ENCODE peak calls at places on chromosomes 12 and 14, in four cellular contexts. One of them, this sample, is unnamed.

GRCh38 chr12:116690016-116690709 is 47.7 kb downstream of the SPRING1 start:
- DNase-seq in transverse colon: no peak
- DNase-seq in PC-3: no peak
- DNase-seq in neuronal stem cell: no peak
- DNase-seq in this sample: no peak

GRCh38 chr14:104795781-104796681 is 483 bp upstream of the AKT1 start:
- DNase-seq in transverse colon: peak; percentile 68
- DNase-seq in PC-3: peak; percentile 48
- DNase-seq in neuronal stem cell: no peak
- DNase-seq in this sample: no peak

GRCh38 chr14:33848706-33849454 is 102.0 kb downstream of the EGLN3 start:
- DNase-seq in transverse colon: peak; percentile 78
- DNase-seq in PC-3: peak; percentile 91
- DNase-seq in neuronal stem cell: peak; percentile 85
- DNase-seq in this sample: no peak

GRCh38 chr12:103858953-103859601 is 18.0 kb upstream of the NT5DC3 start:
- DNase-seq in transverse colon: peak; percentile 81
- DNase-seq in PC-3: peak; percentile 99
- DNase-seq in neuronal stem cell: no peak
- DNase-seq in this sample: peak; percentile 98

GRCh38 chr14:80200093-80200492 is 11.2 kb downstream of the DIO2 start:
- DNase-seq in transverse colon: no peak
- DNase-seq in PC-3: no peak
- DNase-seq in neuronal stem cell: no peak
- DNase-seq in this sample: no peak

GRCh38 chr12:128190614-128191013 is 76.4 kb upstream of the TMEM132C start:
- DNase-seq in transverse colon: no peak
- DNase-seq in PC-3: peak; percentile 3
- DNase-seq in neuronal stem cell: peak; percentile 59
- DNase-seq in this sample: no peak

GRCh38 chr12:89951050-89951693 is 242.5 kb upstream of the ATP2B1 start:
- DNase-seq in transverse colon: peak; percentile 61
- DNase-seq in PC-3: peak; percentile 97
- DNase-seq in neuronal stem cell: no peak
- DNase-seq in this sample: peak; percentile 56

GRCh38 chr14:53180272-53181221 is 27.4 kb upstream of the DDHD1 start:
- DNase-seq in transverse colon: peak; percentile 8
- DNase-seq in PC-3: no peak
- DNase-seq in neuronal stem cell: peak; percentile 21
- DNase-seq in this sample: no peak

GRCh38 chr12:47886471-47887240 is 18.1 kb downstream of the VDR start:
- DNase-seq in transverse colon: no peak
- DNase-seq in PC-3: no peak
- DNase-seq in neuronal stem cell: no peak
- DNase-seq in this sample: no peak

GRCh38 chr12:131904346-131904745 is 9.9 kb downstream of the ULK1 start:
- DNase-seq in transverse colon: no peak
- DNase-seq in PC-3: no peak
- DNase-seq in neuronal stem cell: no peak
- DNase-seq in this sample: no peak

GRCh38 chr14:105180598-105181528 is at the start of gene NUDT14:
- DNase-seq in transverse colon: peak; percentile 93
- DNase-seq in PC-3: peak; percentile 77
- DNase-seq in neuronal stem cell: no peak
- DNase-seq in this sample: no peak

GRCh38 chr14:72888636-72889201 is 5.2 kb downstream of the DPF3 start:
- DNase-seq in transverse colon: no peak
- DNase-seq in PC-3: no peak
- DNase-seq in neuronal stem cell: no peak
- DNase-seq in this sample: no peak

GRCh38 chr12:130971871-130972588 is 18.3 kb downstream of the ADGRD1 start:
- DNase-seq in transverse colon: no peak
- DNase-seq in PC-3: no peak
- DNase-seq in neuronal stem cell: no peak
- DNase-seq in this sample: no peak

GRCh38 chr12:93782854-93783253 is 105.7 kb downstream of the CRADD start:
- DNase-seq in transverse colon: no peak
- DNase-seq in PC-3: peak; percentile 20
- DNase-seq in neuronal stem cell: no peak
- DNase-seq in this sample: no peak

GRCh38 chr12:105231396-105231795 is 4.6 kb downstream of the APPL2 start:
- DNase-seq in transverse colon: peak; percentile 59
- DNase-seq in PC-3: no peak
- DNase-seq in neuronal stem cell: no peak
- DNase-seq in this sample: no peak

GRCh38 chr12:131151558-131152345 is 198.0 kb downstream of the ADGRD1 start:
- DNase-seq in transverse colon: no peak
- DNase-seq in PC-3: no peak
- DNase-seq in neuronal stem cell: no peak
- DNase-seq in this sample: no peak

GRCh38 chr12:41706376-41706775 is 438.3 kb downstream of the GXYLT1 start:
- DNase-seq in transverse colon: no peak
- DNase-seq in PC-3: no peak
- DNase-seq in neuronal stem cell: no peak
- DNase-seq in this sample: no peak

GRCh38 chr12:92444763-92445162 is 258.0 kb upstream of the PLEKHG7 start:
- DNase-seq in transverse colon: peak; percentile 24
- DNase-seq in PC-3: no peak
- DNase-seq in neuronal stem cell: no peak
- DNase-seq in this sample: no peak

GRCh38 chr14:33693237-33693636 is 257.6 kb downstream of the EGLN3 start:
- DNase-seq in transverse colon: no peak
- DNase-seq in PC-3: no peak
- DNase-seq in neuronal stem cell: no peak
- DNase-seq in this sample: no peak

GRCh38 chr14:65940056-65940735 is 527.7 kb downstream of the FUT8 start:
- DNase-seq in transverse colon: no peak
- DNase-seq in PC-3: peak; percentile 38
- DNase-seq in neuronal stem cell: no peak
- DNase-seq in this sample: no peak

GRCh38 chr12:10562306-10562933 is 51.0 kb downstream of the MAGOHB start:
- DNase-seq in transverse colon: no peak
- DNase-seq in PC-3: peak; percentile 87
- DNase-seq in neuronal stem cell: peak; percentile 18
- DNase-seq in this sample: no peak

GRCh38 chr12:25500651-25501050 is 52.4 kb downstream of the LMNTD1 start:
- DNase-seq in transverse colon: no peak
- DNase-seq in PC-3: peak; percentile 37
- DNase-seq in neuronal stem cell: no peak
- DNase-seq in this sample: no peak

GRCh38 chr12:93790472-93791152 is 113.4 kb downstream of the CRADD start:
- DNase-seq in transverse colon: no peak
- DNase-seq in PC-3: peak; percentile 84
- DNase-seq in neuronal stem cell: no peak
- DNase-seq in this sample: no peak

GRCh38 chr12:118052324-118053070 is 8.5 kb downstream of the WSB2 start:
- DNase-seq in transverse colon: peak; percentile 86
- DNase-seq in PC-3: peak; percentile 100
- DNase-seq in neuronal stem cell: no peak
- DNase-seq in this sample: peak; percentile 79

GRCh38 chr14:92615451-92615850 is 101.9 kb downstream of the RIN3 start:
- DNase-seq in transverse colon: no peak
- DNase-seq in PC-3: peak; percentile 22
- DNase-seq in neuronal stem cell: no peak
- DNase-seq in this sample: no peak

GRCh38 chr12:104958946-104959841 is 1.1 kb upstream of the SLC41A2 start:
- DNase-seq in transverse colon: no peak
- DNase-seq in PC-3: peak; percentile 42
- DNase-seq in neuronal stem cell: no peak
- DNase-seq in this sample: no peak

GRCh38 chr14:63960926-63961567 is 108.2 kb downstream of the SYNE2 start:
- DNase-seq in transverse colon: no peak
- DNase-seq in PC-3: no peak
- DNase-seq in neuronal stem cell: no peak
- DNase-seq in this sample: no peak

GRCh38 chr12:26746315-26746714 is 86.7 kb downstream of the ITPR2 start:
- DNase-seq in transverse colon: no peak
- DNase-seq in PC-3: peak; percentile 66
- DNase-seq in neuronal stem cell: no peak
- DNase-seq in this sample: no peak

DNA sequence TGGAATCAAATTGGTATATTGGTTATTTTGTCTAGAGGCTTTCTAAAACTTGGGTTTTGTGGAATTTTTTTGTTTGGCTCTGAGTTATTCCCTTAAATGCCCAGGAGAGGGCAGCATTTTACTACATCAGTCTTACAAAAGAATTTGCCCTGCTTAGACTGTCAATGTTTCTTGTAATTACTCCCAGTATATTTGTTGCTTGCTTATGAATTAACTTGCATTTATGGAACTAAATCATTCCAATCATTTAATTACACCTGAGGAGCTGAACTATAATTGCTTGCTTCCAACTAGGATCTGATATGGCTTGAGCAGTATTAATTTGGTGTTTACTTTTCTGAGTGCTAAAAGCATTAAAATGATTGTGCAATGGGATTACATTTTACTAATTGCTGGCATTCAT is 48.7 kb downstream of the MIPOL1 start:
- DNase-seq in transverse colon: no peak
- DNase-seq in PC-3: peak; percentile 79
- DNase-seq in neuronal stem cell: peak; percentile 35
- DNase-seq in this sample: no peak
- H3K27ac ChIP-seq in transverse colon: no peak overlapping the region
- H3K27ac ChIP-seq in PC-3: no peak overlapping the region
- H3K27ac ChIP-seq in neuronal stem cell: no peak overlapping the region
- H3K27ac ChIP-seq in this sample: no peak overlapping the region

DNA sequence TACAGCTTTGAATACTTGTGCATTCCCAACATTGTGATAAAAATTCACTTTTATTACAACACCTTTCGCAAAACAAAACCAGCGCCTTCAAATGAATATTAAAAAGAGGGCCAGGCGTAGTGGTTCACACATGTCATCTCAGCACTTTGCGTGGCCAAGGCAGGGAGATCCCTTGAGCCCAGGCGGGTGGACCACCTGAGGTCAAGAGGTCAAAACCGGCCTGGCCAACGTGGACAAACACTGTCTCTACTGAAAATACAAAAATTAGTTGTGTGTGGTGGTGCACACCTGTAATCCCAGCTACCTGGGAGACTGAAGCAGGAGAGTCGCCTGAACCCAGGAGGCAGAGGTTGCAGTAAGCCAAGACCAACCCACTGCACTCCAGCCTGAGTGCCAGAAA is 42.8 kb downstream of the HNRNPC start:
- DNase-seq in transverse colon: no peak
- DNase-seq in PC-3: no peak
- DNase-seq in neuronal stem cell: no peak
- DNase-seq in this sample: no peak
- H3K27ac ChIP-seq in transverse colon: no peak overlapping the region
- H3K27ac ChIP-seq in PC-3: no peak overlapping the region
- H3K27ac ChIP-seq in neuronal stem cell: no peak overlapping the region
- H3K27ac ChIP-seq in this sample: no peak overlapping the region

GRCh38 chr14:90697146-90697545 is 119.1 kb downstream of the TTC7B start:
- DNase-seq in transverse colon: no peak
- DNase-seq in PC-3: no peak
- DNase-seq in neuronal stem cell: no peak
- DNase-seq in this sample: no peak

GRCh38 chr14:90696728-90697127 is 119.5 kb downstream of the TTC7B start:
- DNase-seq in transverse colon: no peak
- DNase-seq in PC-3: no peak
- DNase-seq in neuronal stem cell: no peak
- DNase-seq in this sample: no peak

GRCh38 chr14:90699016-90699415 is 117.2 kb downstream of the TTC7B start:
- DNase-seq in transverse colon: no peak
- DNase-seq in PC-3: no peak
- DNase-seq in neuronal stem cell: no peak
- DNase-seq in this sample: no peak

GRCh38 chr14:90698379-90698869 is 117.8 kb downstream of the TTC7B start:
- DNase-seq in transverse colon: peak; percentile 31
- DNase-seq in PC-3: no peak
- DNase-seq in neuronal stem cell: no peak
- DNase-seq in this sample: no peak

GRCh38 chr14:90697577-90698206 is 118.5 kb downstream of the TTC7B start:
- DNase-seq in transverse colon: peak; percentile 83
- DNase-seq in PC-3: peak; percentile 82
- DNase-seq in neuronal stem cell: peak; percentile 71
- DNase-seq in this sample: no peak
- H3K27ac ChIP-seq in transverse colon: peak overlapping the region; percentile 76
- H3K27ac ChIP-seq in PC-3: no peak overlapping the region
- H3K27ac ChIP-seq in neuronal stem cell: no peak overlapping the region
- H3K27ac ChIP-seq in this sample: no peak overlapping the region

GRCh38 chr14:69303086-69303485 is 43.1 kb downstream of the GALNT16 start:
- DNase-seq in transverse colon: no peak
- DNase-seq in PC-3: no peak
- DNase-seq in neuronal stem cell: no peak
- DNase-seq in this sample: no peak

GRCh38 chr14:69299286-69300035 is 39.5 kb downstream of the GALNT16 start:
- DNase-seq in transverse colon: no peak
- DNase-seq in PC-3: no peak
- DNase-seq in neuronal stem cell: no peak
- DNase-seq in this sample: no peak

GRCh38 chr14:69300601-69301221 is 40.8 kb downstream of the GALNT16 start:
- DNase-seq in transverse colon: no peak
- DNase-seq in PC-3: no peak
- DNase-seq in neuronal stem cell: no peak
- DNase-seq in this sample: no peak

DNA sequence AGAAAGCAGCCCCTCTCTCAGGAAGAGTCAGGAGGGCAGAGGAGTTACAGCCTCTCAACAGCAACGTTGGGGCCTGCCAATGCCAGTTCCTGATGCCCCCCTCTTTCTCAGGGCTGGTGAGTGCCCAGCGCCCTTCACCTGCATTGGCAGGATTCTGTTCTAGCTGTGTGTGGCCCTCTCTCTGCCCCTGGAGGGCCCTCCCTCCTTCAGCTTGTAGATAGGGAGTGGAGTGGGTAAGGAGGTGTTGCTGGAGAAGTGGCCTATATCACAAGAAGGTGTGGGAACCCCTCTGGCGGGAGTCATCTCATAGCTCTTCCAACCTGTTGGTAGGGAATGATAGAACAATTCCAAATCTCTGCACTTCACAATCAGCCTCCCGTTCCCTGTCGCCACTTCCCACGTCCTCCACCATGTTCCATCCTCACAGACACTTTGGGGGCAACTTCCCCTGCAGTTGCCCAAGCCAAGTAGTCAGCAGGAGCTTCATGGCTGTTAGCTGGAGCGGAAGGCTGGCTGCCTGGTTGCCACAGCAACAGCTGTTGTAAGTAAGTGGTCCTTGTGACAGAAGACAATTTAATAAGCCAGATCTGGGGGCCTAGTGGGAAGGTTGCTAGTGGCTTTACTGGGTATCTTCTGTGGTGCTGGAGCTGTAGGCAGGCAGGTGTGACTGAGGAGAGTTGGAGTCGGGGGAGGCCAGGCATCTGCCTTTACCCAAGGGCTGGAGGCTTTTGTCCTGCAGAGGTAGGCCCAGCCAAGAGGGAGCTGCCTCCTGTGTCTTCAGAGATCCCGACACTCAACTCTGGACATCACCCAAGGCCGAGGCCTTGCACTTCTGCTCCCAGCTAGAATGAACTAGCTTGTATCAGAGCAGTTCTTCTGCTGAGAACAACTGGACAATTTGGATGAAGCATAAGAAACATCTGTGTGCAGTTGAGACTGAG is 38.4 kb downstream of the GALNT16 start:
- DNase-seq in transverse colon: no peak
- DNase-seq in PC-3: no peak
- DNase-seq in neuronal stem cell: no peak
- DNase-seq in this sample: no peak
- H3K27ac ChIP-seq in transverse colon: no peak overlapping the region
- H3K27ac ChIP-seq in PC-3: no peak overlapping the region
- H3K27ac ChIP-seq in neuronal stem cell: no peak overlapping the region
- H3K27ac ChIP-seq in this sample: no peak overlapping the region

This sample was measured in epithelial cell of prostate.